ENCODE peak calls at places on chromosomes 3 and 15, in six cellular contexts. P is NCI-H345; J is H4; N is stimulated activated CD4-positive, alpha-beta T cell treated with anti-CD3 and anti-CD28 coated beads, TNF-alpha, amount 100 ng/mL, for 4 hours; O is activated T-helper 9 cell treated with anti-CD3 and anti-CD28 coated beads, Interleukin-2, amount 50 U/mL, for 16 hours; X is left lung. L is an unnamed sample.

GRCh38 chr3:64224826-64225606 is at the start of gene PRICKLE2:
- DNase-seq in P (no peak), J (peak; percentile 87), N (no peak), O (no peak), X (no peak), L (peak; percentile 44)

GRCh38 chr15:74208901-74209559 is 6.4 kb upstream of the STRA6 start:
- DNase-seq in P (no peak), J (peak; percentile 59), N (no peak), O (no peak), X (peak; percentile 36), L (peak; percentile 37)

GRCh38 chr15:76330281-76330680 is 6.3 kb upstream of the ISL2 start:
- DNase-seq in P (no peak), J (peak; percentile 66), N (no peak), O (no peak), X (no peak), L (peak; percentile 64)

GRCh38 chr15:101024709-101025108 is 105.6 kb downstream of the LRRK1 start:
- DNase-seq in P (no peak), J (no peak), N (no peak), O (no peak), X (no peak), L (peak; percentile 39)

GRCh38 chr3:126607214-126607908 is 47.6 kb downstream of the TXNRD3 start:
- DNase-seq in P (no peak), J (peak; percentile 43), N (no peak), O (no peak), X (no peak), L (no peak)

GRCh38 chr3:132659370-132660055 is at the start of gene ACAD11:
- DNase-seq in P (peak; percentile 67), J (peak; percentile 61), N (no peak), O (peak; percentile 12), X (peak; percentile 94), L (peak; percentile 78)

GRCh38 chr3:111954228-111954990 is 24.4 kb upstream of the ABHD10 start:
- DNase-seq in P (no peak), J (peak; percentile 14), N (no peak), O (no peak), X (no peak), L (no peak)

GRCh38 chr3:150114873-150115570 is 144.3 kb upstream of the PFN2 start:
- DNase-seq in P (no peak), J (peak; percentile 23), N (no peak), O (no peak), X (no peak), L (no peak)

GRCh38 chr3:183584246-183584913 is 28.9 kb upstream of the KLHL6 start:
- DNase-seq in P (no peak), J (no peak), N (no peak), O (no peak), X (peak; percentile 39), L (no peak)

GRCh38 chr15:78914027-78914764 is 30.6 kb downstream of the CTSH start:
- DNase-seq in P (no peak), J (no peak), N (no peak), O (no peak), X (no peak), L (no peak)

GRCh38 chr15:33013827-33014445 is 180.6 kb downstream of the FMN1 start:
- DNase-seq in P (no peak), J (peak; percentile 65), N (no peak), O (no peak), X (no peak), L (no peak)

GRCh38 chr3:81726735-81727134 is 34.7 kb downstream of the GBE1 start:
- DNase-seq in P (no peak), J (no peak), N (no peak), O (no peak), X (no peak), L (no peak)

GRCh38 chr15:66170042-66170441 is 83.5 kb downstream of the MEGF11 start:
- DNase-seq in P (no peak), J (no peak), N (no peak), O (no peak), X (no peak), L (no peak)

GRCh38 chr3:23810342-23811116 is 4.8 kb downstream of the UBE2E1 start:
- DNase-seq in P (peak; percentile 33), J (no peak), N (no peak), O (peak; percentile 28), X (peak; percentile 87), L (peak; percentile 62)

GRCh38 chr3:36911990-36912804 is 32.7 kb downstream of the TRANK1 start:
- DNase-seq in P (no peak), J (peak; percentile 79), N (peak; percentile 10), O (no peak), X (no peak), L (no peak)

GRCh38 chr3:63413523-63413922 is 135.4 kb downstream of the SYNPR start:
- DNase-seq in P (no peak), J (no peak), N (no peak), O (no peak), X (no peak), L (no peak)

GRCh38 chr3:19155375-19155774 is 7.1 kb downstream of the KCNH8 start:
- DNase-seq in P (no peak), J (no peak), N (no peak), O (no peak), X (no peak), L (no peak)

GRCh38 chr3:126550488-126551051 is 8.2 kb downstream of the C3orf22 start:
- DNase-seq in P (peak; percentile 19), J (no peak), N (no peak), O (no peak), X (peak; percentile 58), L (peak; percentile 8)

GRCh38 chr3:122079524-122079923 is 24.4 kb downstream of the CD86 start:
- DNase-seq in P (no peak), J (no peak), N (no peak), O (no peak), X (no peak), L (no peak)

L was measured in pancreas.